ENCODE peak calls at places on chromosome 1, in four cellular contexts. T, B, M and K are unnamed samples.

GRCh38 chr1:1083181-1084027 is 9.3 kb upstream of the RNF223 start:
- DNase-seq in T (peak), B (no peak), M (no peak), K (no peak)

GRCh38 chr1:65963161-65963888 is 170.6 kb downstream of the PDE4B start:
- DNase-seq in T (no peak), B (no peak), M (no peak), K (no peak)

GRCh38 chr1:67564193-67564592 is 120.8 kb upstream of the GADD45A start:
- DNase-seq in T (no peak), B (peak), M (no peak), K (no peak)

GRCh38 chr1:229192031-229192430 is 78.9 kb upstream of the RAB4A start:
- DNase-seq in T (no peak), B (no peak), M (no peak), K (no peak)

GRCh38 chr1:160618763-160619274 is 28.0 kb downstream of the SLAMF1 start:
- DNase-seq in T (no peak), B (no peak), M (peak), K (no peak)

GRCh38 chr1:11501491-11501897 is 22.5 kb downstream of the DISP3 start:
- DNase-seq in T (no peak), B (peak), M (no peak), K (no peak)

GRCh38 chr1:94552071-94552586 is 10.6 kb upstream of the F3 start:
- DNase-seq in T (no peak), B (no peak), M (no peak), K (no peak)

GRCh38 chr1:190207733-190208132 is 269.9 kb downstream of the BRINP3 start:
- DNase-seq in T (no peak), B (no peak), M (no peak), K (no peak)

GRCh38 chr1:159945483-159946241 is at the start of gene IGSF9:
- DNase-seq in T (peak), B (peak), M (peak), K (no peak)

DNA sequence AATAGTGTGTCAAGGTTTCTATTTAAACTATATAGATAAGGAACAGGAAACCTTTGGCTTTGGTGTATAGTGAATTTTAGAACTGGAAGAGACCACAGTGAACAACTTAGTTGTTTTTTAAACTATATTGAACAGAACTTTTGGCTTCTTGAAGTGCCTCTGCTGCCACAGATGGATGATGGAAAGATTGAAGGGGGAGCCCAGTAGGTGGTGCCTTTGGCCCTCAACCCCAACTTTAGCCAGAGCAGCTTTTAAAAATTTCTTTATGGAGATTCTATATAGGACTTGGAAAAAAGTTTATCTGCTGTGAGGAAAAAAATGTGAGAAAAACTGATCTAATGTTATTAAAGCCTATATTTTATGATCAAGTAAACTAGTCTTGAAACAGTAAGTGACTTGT is 50.2 kb downstream of the SWT1 start:
- DNase-seq in T (no peak), B (no peak), M (no peak), K (no peak)
- TF ChIP-seq CTCF in T (no peak), B (no peak), M (no peak), K (no peak)

GRCh38 chr1:151312439-151313225 is 14.6 kb downstream of the PI4KB start:
- DNase-seq in T (no peak), B (no peak), M (no peak), K (no peak)
- H3K27ac ChIP-seq in T (peak), B (peak), M (no peak), K (peak)

GRCh38 chr1:95888877-95889799 is 655.1 kb downstream of the RWDD3 start:
- DNase-seq in T (no peak), B (no peak), M (no peak), K (no peak)
- TF ChIP-seq CTCF in T (no peak), B (no peak), M (no peak), K (no peak)

GRCh38 chr1:42958488-42959317 is at the start of gene SLC2A1:
- DNase-seq in T (peak), B (peak), M (peak), K (peak)

GRCh38 chr1:42962641-42963377 is 4.1 kb upstream of the SLC2A1 start:
- DNase-seq in T (peak), B (no peak), M (no peak), K (peak)

GRCh38 chr1:42963378-42964005 is 4.8 kb upstream of the SLC2A1 start:
- DNase-seq in T (no peak), B (no peak), M (no peak), K (no peak)

GRCh38 chr1:42961560-42962091 is 3.0 kb upstream of the SLC2A1 start:
- DNase-seq in T (no peak), B (no peak), M (no peak), K (no peak)

DNA sequence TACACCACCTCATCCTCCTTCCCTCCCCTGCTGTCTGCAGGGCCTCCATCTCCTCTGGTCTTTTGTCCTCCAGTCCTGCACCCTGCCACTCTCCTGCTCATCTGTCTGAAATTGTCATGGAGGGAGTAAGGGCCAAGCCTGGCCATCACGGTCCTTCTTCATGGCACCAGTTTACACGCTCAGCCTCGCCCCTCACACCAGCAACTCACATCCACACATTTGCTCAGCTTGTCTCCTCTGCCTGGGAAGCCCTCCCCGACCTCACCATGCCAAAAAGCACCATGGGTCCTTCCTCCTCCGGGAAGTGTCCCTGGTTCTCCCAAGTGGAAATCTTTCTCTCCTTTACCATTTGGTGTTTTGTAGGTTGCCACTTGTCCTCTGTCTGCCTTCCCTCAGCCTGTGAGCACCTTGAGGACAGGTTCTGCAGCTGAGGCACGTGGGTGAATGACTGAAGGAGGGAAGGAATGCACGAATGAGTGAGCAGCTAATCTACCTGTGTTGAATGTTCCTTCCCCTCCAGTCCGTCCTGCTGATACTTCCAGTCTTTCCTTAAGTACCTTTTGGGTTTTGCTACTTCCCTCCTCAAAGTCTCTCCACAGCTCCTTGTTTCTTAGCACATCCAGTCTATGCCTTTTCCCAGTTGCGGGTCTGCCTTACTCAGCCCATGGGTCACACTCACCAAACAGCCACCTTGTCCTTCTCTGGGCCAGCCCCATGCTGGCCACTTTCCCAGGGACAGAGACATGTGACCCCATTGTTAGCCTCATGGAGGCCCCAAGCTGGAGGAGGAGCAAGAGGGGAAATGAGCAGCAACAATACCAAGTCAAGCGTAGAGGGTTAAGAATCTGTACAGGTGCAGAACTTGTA is 2.3 kb upstream of the SLC2A1 start:
- DNase-seq in T (no peak), B (no peak), M (no peak), K (no peak)
- H3K27ac ChIP-seq in T (no peak), B (no peak), M (no peak), K (peak)